ENCODE peak calls at places on chromosomes 13 and 19, in seven cellular contexts. G, N, T, X, V, E and Y are unnamed samples.

GRCh38 chr19:55641376-55642152 is 762 bp downstream of the ZNF580 start:
- DNase-seq in G (no peak), N (no peak), T (peak; percentile 41), X (no peak), V (no peak), E (no peak), Y (no peak)

GRCh38 chr13:49481788-49482187 is 14.0 kb upstream of the PHF11 start:
- DNase-seq in G (no peak), N (no peak), T (no peak), X (no peak), V (no peak), E (no peak), Y (no peak)

GRCh38 chr19:36032251-36033104 is at the start of gene CLIP3:
- DNase-seq in G (peak; percentile 84), N (no peak), T (peak; percentile 59), X (peak; percentile 67), V (no peak), E (peak; percentile 90), Y (peak; percentile 35)

GRCh38 chr19:15291089-15291488 is 41.2 kb downstream of the BRD4 start:
- DNase-seq in G (no peak), N (no peak), T (peak; percentile 80), X (peak; percentile 52), V (no peak), E (no peak), Y (no peak)

GRCh38 chr13:30466841-30467252 is 1.1 kb upstream of the HMGB1 start:
- DNase-seq in G (no peak), N (no peak), T (peak; percentile 23), X (no peak), V (no peak), E (no peak), Y (no peak)

GRCh38 chr13:79171131-79172061 is 234.7 kb downstream of the RBM26 start:
- DNase-seq in G (no peak), N (no peak), T (no peak), X (no peak), V (no peak), E (no peak), Y (no peak)

GRCh38 chr13:66689037-66689619 is 541.0 kb downstream of the PCDH9 start:
- DNase-seq in G (no peak), N (no peak), T (peak; percentile 10), X (no peak), V (no peak), E (no peak), Y (no peak)

GRCh38 chr13:85659493-85659892 is 139.7 kb downstream of the SLITRK6 start:
- DNase-seq in G (no peak), N (no peak), T (peak; percentile 21), X (no peak), V (no peak), E (no peak), Y (no peak)

GRCh38 chr13:23175920-23176319 is 4.9 kb upstream of the SGCG start:
- DNase-seq in G (no peak), N (no peak), T (no peak), X (no peak), V (no peak), E (no peak), Y (no peak)
- TF ChIP-seq CTCF in G (peak; percentile 73), N (no peak), T (peak; percentile 35), X (peak; percentile 58), V (no peak), E (no peak), Y (no peak)

DNA sequence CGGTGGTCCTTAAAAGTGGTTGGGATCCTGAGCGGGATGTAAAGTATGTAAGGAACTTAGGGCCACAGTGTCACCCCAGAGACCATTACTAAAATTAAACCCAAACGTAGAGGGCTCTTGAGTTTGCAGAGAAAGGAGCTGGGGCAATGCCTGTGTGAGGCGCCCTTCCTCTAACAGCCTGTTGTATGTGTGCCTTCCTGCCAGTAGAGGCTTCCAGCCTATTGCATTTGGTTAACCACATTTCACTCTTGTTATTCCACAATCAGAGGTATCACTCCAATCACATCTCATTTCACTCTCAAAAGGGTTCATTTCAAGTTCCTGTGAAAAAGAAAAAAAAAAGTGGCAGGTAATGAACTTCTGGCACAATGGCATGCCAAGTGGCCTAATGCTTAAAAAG is 29.4 kb downstream of the DIAPH3 start:
- DNase-seq in G (no peak), N (no peak), T (no peak), X (peak; percentile 32), V (no peak), E (no peak), Y (no peak)
- TF ChIP-seq CTCF in G (no peak), N (no peak), T (peak; percentile 60), X (peak; percentile 56), V (no peak), E (peak; percentile 84), Y (no peak)

GRCh38 chr19:2413629-2414028 is 13.8 kb downstream of the TIMM13 start:
- DNase-seq in G (no peak), N (no peak), T (no peak), X (no peak), V (no peak), E (no peak), Y (no peak)

GRCh38 chr19:2410023-2410422 is 17.4 kb downstream of the TIMM13 start:
- DNase-seq in G (no peak), N (no peak), T (no peak), X (no peak), V (no peak), E (no peak), Y (no peak)

GRCh38 chr19:2413159-2413558 is 14.2 kb downstream of the TIMM13 start:
- DNase-seq in G (no peak), N (no peak), T (no peak), X (no peak), V (no peak), E (no peak), Y (no peak)

GRCh38 chr19:2411709-2412108 is 15.7 kb downstream of the TIMM13 start:
- DNase-seq in G (no peak), N (no peak), T (no peak), X (no peak), V (no peak), E (no peak), Y (no peak)

GRCh38 chr19:2412449-2412848 is 14.9 kb downstream of the TIMM13 start:
- DNase-seq in G (no peak), N (no peak), T (no peak), X (no peak), V (no peak), E (no peak), Y (no peak)
- TF ChIP-seq CTCF in G (no peak), N (no peak), T (no peak), X (no peak), V (no peak), E (no peak), Y (no peak)

DNA sequence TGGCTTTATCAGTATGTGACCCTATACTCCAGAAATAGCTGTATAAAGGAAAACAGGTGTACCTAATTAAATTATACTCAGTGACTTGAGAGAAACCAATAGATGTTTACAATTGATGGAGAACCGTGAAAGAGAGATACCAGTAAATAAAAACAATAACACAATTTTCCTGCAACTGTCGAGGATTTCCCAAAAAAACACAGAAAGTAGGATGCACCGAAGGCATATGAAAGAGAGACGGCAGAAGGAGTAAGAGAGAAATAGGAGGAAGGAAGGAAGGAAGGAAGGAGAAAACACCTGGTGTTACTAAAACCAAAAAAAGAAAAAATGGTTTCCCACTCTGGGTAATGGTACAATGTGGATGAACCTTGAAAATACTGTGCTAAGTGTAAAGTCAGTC is 6.8 kb upstream of the ZNF229 start:
- DNase-seq in G (no peak), N (no peak), T (no peak), X (no peak), V (no peak), E (no peak), Y (no peak)
- TF ChIP-seq CTCF in G (no peak), N (no peak), T (no peak), X (no peak), V (no peak), E (no peak), Y (no peak)

GRCh38 chr19:56671613-56671994 is at the start of gene ZNF835:
- DNase-seq in G (no peak), N (peak; percentile 92), T (peak; percentile 2), X (no peak), V (peak; percentile 46), E (peak; percentile 86), Y (peak; percentile 84)
- TF ChIP-seq CTCF in G (no peak), N (peak; percentile 4), T (no peak), X (no peak), V (no peak), E (no peak), Y (no peak)

GRCh38 chr19:18408053-18408476 is 10.6 kb upstream of the LRRC25 start:
- DNase-seq in G (no peak), N (no peak), T (no peak), X (no peak), V (no peak), E (peak; percentile 86), Y (no peak)
- TF ChIP-seq CTCF in G (peak; percentile 62), N (no peak), T (peak; percentile 47), X (peak; percentile 52), V (peak; percentile 20), E (peak; percentile 82), Y (peak; percentile 10)